ENCODE peak calls at places on chromosomes 4 and X, in five cellular contexts. X, O, V, E and P are unnamed samples.

GRCh38 chrX:30612250-30612655 is 34.7 kb upstream of the TASL start:
- DNase-seq in V (no peak), O (peak; percentile 37), E (no peak), X (peak; percentile 48), P (peak; percentile 6)

GRCh38 chrX:143121471-143121870 is 95.7 kb downstream of the SPANXN4 start:
- DNase-seq in X (no peak), O (peak; percentile 90), V (no peak), E (no peak), P (peak; percentile 59)

GRCh38 chr4:93842512-93843252 is 14.1 kb downstream of the ATOH1 start:
- DNase-seq in X (no peak), V (no peak), O (no peak), E (no peak), P (no peak)

GRCh38 chrX:152658302-152658701 is 20.6 kb downstream of the GABRQ start:
- DNase-seq in V (peak; percentile 6), O (no peak), X (no peak), E (no peak), P (no peak)

GRCh38 chr4:3481783-3482397 is 18.8 kb downstream of the DOK7 start:
- DNase-seq in V (no peak), X (no peak), E (no peak), O (no peak), P (no peak)

GRCh38 chr4:2849267-2850140 is 5.9 kb downstream of the ADD1 start:
- DNase-seq in E (no peak), O (no peak), X (no peak), V (no peak), P (no peak)

GRCh38 chr4:173264245-173264959 is 69.8 kb downstream of the HMGB2 start:
- DNase-seq in V (peak; percentile 10), E (no peak), O (peak; percentile 52), X (no peak), P (peak; percentile 26)

GRCh38 chr4:25234390-25235367 is 846 bp downstream of the PI4K2B start:
- DNase-seq in O (no peak), X (peak; percentile 68), E (peak; percentile 29), V (peak; percentile 77), P (no peak)

GRCh38 chr4:138677651-138678202 is 337.9 kb upstream of the NOCT start:
- DNase-seq in O (no peak), E (no peak), X (no peak), V (no peak), P (no peak)

GRCh38 chrX:47723083-47723482 is 64.1 kb upstream of the UXT start:
- DNase-seq in O (no peak), E (no peak), V (no peak), X (no peak), P (no peak)

GRCh38 chr4:19748911-19749473 is 502.7 kb upstream of the SLIT2 start:
- DNase-seq in X (no peak), V (no peak), O (no peak), E (no peak), P (no peak)

GRCh38 chr4:61374612-61374920 is 174.4 kb downstream of the ADGRL3 start:
- DNase-seq in E (no peak), V (no peak), X (no peak), O (no peak), P (no peak)

GRCh38 chr4:152825336-152825735 is 45.6 kb downstream of the ARFIP1 start:
- DNase-seq in X (no peak), E (no peak), O (no peak), V (no peak), P (no peak)

GRCh38 chr4:100984901-100985300 is 362.4 kb downstream of the PPP3CA start:
- DNase-seq in X (no peak), V (no peak), E (no peak), O (no peak), P (no peak)

GRCh38 chr4:2796261-2797187 is 3.6 kb downstream of the SH3BP2 start:
- DNase-seq in E (no peak), O (peak; percentile 30), V (no peak), X (peak; percentile 69), P (no peak)

GRCh38 chrX:17082831-17083230 is 136.4 kb downstream of the REPS2 start:
- DNase-seq in X (no peak), V (no peak), O (no peak), E (no peak), P (no peak)

GRCh38 chr4:38367642-38368189 is 296.3 kb upstream of the KLF3 start:
- DNase-seq in O (no peak), E (no peak), V (no peak), X (no peak), P (no peak)

GRCh38 chr4:8477095-8477635 is 36.6 kb downstream of the TRMT44 start:
- DNase-seq in X (no peak), V (no peak), E (no peak), O (no peak), P (no peak)